ENCODE peak calls at places on chromosome 16, in nine cellular contexts. Q, E, C, I, Z, W, X, U and V are unnamed samples.

GRCh38 chr16:12532871-12533610 is 270.6 kb downstream of the CPPED1 start:
- DNase-seq in Q (no peak), E (no peak), C (peak; percentile 4), I (no peak), Z (no peak), W (peak; percentile 20), X (peak; percentile 33), U (no peak), V (no peak)

GRCh38 chr16:11007714-11008240 is 63.4 kb downstream of the CLEC16A start:
- DNase-seq in Q (no peak), E (no peak), C (no peak), I (no peak), Z (peak; percentile 65), W (no peak), X (no peak), U (no peak), V (no peak)

GRCh38 chr16:17432902-17433576 is 37.7 kb downstream of the XYLT1 start:
- DNase-seq in Q (no peak), E (no peak), C (no peak), I (no peak), Z (no peak), W (no peak), X (no peak), U (peak; percentile 34), V (no peak)

GRCh38 chr16:66292241-66292935 is 74.1 kb upstream of the CDH5 start:
- DNase-seq in Q (no peak), E (no peak), C (no peak), I (no peak), Z (no peak), W (no peak), X (no peak), U (no peak), V (peak; percentile 14)

GRCh38 chr16:72068930-72069329 is 5.9 kb downstream of the HPR start:
- DNase-seq in Q (no peak), E (no peak), C (no peak), I (no peak), Z (no peak), W (no peak), X (no peak), U (no peak), V (no peak)

GRCh38 chr16:68749424-68749823 is 12.3 kb downstream of the CDH1 start:
- DNase-seq in Q (peak; percentile 41), E (no peak), C (no peak), I (no peak), Z (no peak), W (no peak), X (no peak), U (no peak), V (no peak)

GRCh38 chr16:26196310-26196709 is 504.6 kb downstream of the HS3ST4 start:
- DNase-seq in Q (no peak), E (no peak), C (no peak), I (no peak), Z (no peak), W (no peak), X (no peak), U (no peak), V (no peak)

GRCh38 chr16:9521749-9522370 is 430.4 kb downstream of the HAPSTR1 start:
- DNase-seq in Q (no peak), E (no peak), C (no peak), I (no peak), Z (peak; percentile 26), W (no peak), X (no peak), U (no peak), V (no peak)

GRCh38 chr16:1237990-1238389 is 2.5 kb upstream of the TPSAB1 start:
- DNase-seq in Q (no peak), E (no peak), C (no peak), I (no peak), Z (no peak), W (no peak), X (no peak), U (no peak), V (no peak)

GRCh38 chr16:22898874-22899348 is 84.9 kb downstream of the HS3ST2 start:
- DNase-seq in Q (peak; percentile 86), E (no peak), C (peak; percentile 12), I (peak; percentile 80), Z (peak; percentile 92), W (peak; percentile 21), X (peak; percentile 67), U (peak; percentile 18), V (peak; percentile 10)

GRCh38 chr16:4927661-4928060 is 9.3 kb downstream of the PPL start:
- DNase-seq in Q (no peak), E (no peak), C (no peak), I (no peak), Z (no peak), W (no peak), X (no peak), U (no peak), V (no peak)

GRCh38 chr16:66275795-66276428 is 90.6 kb upstream of the CDH5 start:
- DNase-seq in Q (peak; percentile 84), E (peak; percentile 66), C (no peak), I (peak; percentile 45), Z (peak; percentile 70), W (no peak), X (peak; percentile 19), U (no peak), V (peak; percentile 50)

GRCh38 chr16:88634994-88635670 is 3.2 kb upstream of the IL17C start:
- DNase-seq in Q (no peak), E (no peak), C (no peak), I (no peak), Z (no peak), W (no peak), X (no peak), U (no peak), V (no peak)

GRCh38 chr16:11254913-11255736 is 879 bp downstream of the SOCS1 start:
- DNase-seq in Q (peak; percentile 25), E (peak; percentile 27), C (peak; percentile 80), I (peak; percentile 64), Z (peak; percentile 68), W (no peak), X (peak; percentile 54), U (no peak), V (no peak)

GRCh38 chr16:35749253-35750141 is 2290.1 kb downstream of the TP53TG3F start:
- DNase-seq in Q (no peak), E (no peak), C (no peak), I (no peak), Z (no peak), W (no peak), X (no peak), U (no peak), V (no peak)

GRCh38 chr16:52372313-52372712 is 174.6 kb downstream of the TOX3 start:
- DNase-seq in Q (no peak), E (no peak), C (no peak), I (peak; percentile 33), Z (no peak), W (no peak), X (no peak), U (no peak), V (no peak)

GRCh38 chr16:51388516-51388951 is 237.5 kb upstream of the SALL1 start:
- DNase-seq in Q (no peak), E (no peak), C (no peak), I (no peak), Z (no peak), W (no peak), X (no peak), U (no peak), V (no peak)

GRCh38 chr16:29154676-29155121 is 169.8 kb downstream of the LAT start:
- DNase-seq in Q (no peak), E (no peak), C (no peak), I (no peak), Z (no peak), W (no peak), X (no peak), U (no peak), V (no peak)

GRCh38 chr16:8890549-8890921 is 8.4 kb downstream of the LITAFD start:
- DNase-seq in Q (no peak), E (no peak), C (no peak), I (no peak), Z (no peak), W (no peak), X (no peak), U (no peak), V (no peak)

GRCh38 chr16:70738083-70738977 is 52.5 kb upstream of the MTSS2 start:
- DNase-seq in Q (peak; percentile 53), E (peak; percentile 83), C (no peak), I (peak; percentile 43), Z (peak; percentile 61), W (no peak), X (peak; percentile 62), U (no peak), V (peak; percentile 75)

GRCh38 chr16:371729-372521 is 1.6 kb upstream of the MRPL28 start:
- DNase-seq in Q (no peak), E (peak; percentile 94), C (no peak), I (no peak), Z (no peak), W (no peak), X (no peak), U (no peak), V (no peak)

GRCh38 chr16:27355610-27356009 is 41.8 kb downstream of the IL4R start:
- DNase-seq in Q (peak; percentile 37), E (no peak), C (peak; percentile 20), I (peak; percentile 33), Z (peak; percentile 47), W (no peak), X (no peak), U (no peak), V (no peak)

GRCh38 chr16:29994613-29995329 is 646 bp downstream of the HIRIP3 start:
- DNase-seq in Q (peak; percentile 88), E (no peak), C (no peak), I (peak; percentile 78), Z (no peak), W (peak; percentile 61), X (peak; percentile 81), U (peak; percentile 28), V (peak; percentile 63)

GRCh38 chr16:47156816-47157215 is 13.1 kb upstream of the NETO2 start:
- DNase-seq in Q (no peak), E (no peak), C (no peak), I (no peak), Z (no peak), W (no peak), X (no peak), U (no peak), V (no peak)

GRCh38 chr16:62903961-62904502 is 867.8 kb upstream of the CDH8 start:
- DNase-seq in Q (no peak), E (no peak), C (no peak), I (no peak), Z (no peak), W (no peak), X (no peak), U (no peak), V (no peak)

GRCh38 chr16:1559446-1559975 is 26.0 kb downstream of the TMEM204 start:
- DNase-seq in Q (no peak), E (no peak), C (peak; percentile 46), I (no peak), Z (no peak), W (no peak), X (no peak), U (no peak), V (no peak)

GRCh38 chr16:30353438-30354129 is 1.5 kb downstream of the CD2BP2 start:
- DNase-seq in Q (no peak), E (no peak), C (no peak), I (no peak), Z (no peak), W (no peak), X (no peak), U (no peak), V (no peak)

GRCh38 chr16:75566889-75567255 is 693 bp downstream of the GABARAPL2 start:
- DNase-seq in Q (peak; percentile 31), E (no peak), C (peak; percentile 26), I (no peak), Z (peak; percentile 43), W (no peak), X (peak; percentile 23), U (no peak), V (no peak)

GRCh38 chr16:86579268-86580062 is 1.1 kb downstream of the FOXL1 start:
- DNase-seq in Q (peak; percentile 47), E (no peak), C (no peak), I (no peak), Z (peak; percentile 53), W (no peak), X (no peak), U (no peak), V (peak; percentile 45)

GRCh38 chr16:49708491-49708890 is 147.4 kb downstream of the ZNF423 start:
- DNase-seq in Q (no peak), E (no peak), C (no peak), I (no peak), Z (no peak), W (no peak), X (no peak), U (no peak), V (no peak)

GRCh38 chr16:73778872-73779271 is 517.7 kb upstream of the PSMD7 start:
- DNase-seq in Q (no peak), E (no peak), C (no peak), I (no peak), Z (no peak), W (no peak), X (no peak), U (no peak), V (no peak)